ENCODE peak calls at places on chromosomes 6 and 20, in seven cellular contexts. One of them, this sample, is unnamed.

GRCh38 chr20:51528263-51529026 is 14.1 kb downstream of the NFATC2 start:
- DNase-seq in lower leg skin: no peak
- DNase-seq in left colon: no peak
- DNase-seq in ELR: no peak
- DNase-seq in activated CD4-positive, CD25-positive, alpha-beta regulatory T cell: no peak
- DNase-seq in tibial artery: no peak
- DNase-seq in NCI-H1694 treated with DMSO at 0.1 percent for 48 hours: no peak
- DNase-seq in this sample: no peak

GRCh38 chr20:62929051-62929538 is 2.8 kb upstream of the DIDO1 start:
- DNase-seq in left colon: peak
- DNase-seq in tibial artery: peak
- DNase-seq in lower leg skin: peak
- DNase-seq in NCI-H1694 treated with DMSO at 0.1 percent for 48 hours: no peak
- DNase-seq in ELR: peak
- DNase-seq in activated CD4-positive, CD25-positive, alpha-beta regulatory T cell: peak
- DNase-seq in this sample: peak

GRCh38 chr6:149925253-149925973 is 2.5 kb upstream of the RAET1G start:
- DNase-seq in NCI-H1694 treated with DMSO at 0.1 percent for 48 hours: no peak
- DNase-seq in lower leg skin: no peak
- DNase-seq in ELR: no peak
- DNase-seq in left colon: peak
- DNase-seq in tibial artery: no peak
- DNase-seq in activated CD4-positive, CD25-positive, alpha-beta regulatory T cell: no peak
- DNase-seq in this sample: no peak

GRCh38 chr6:12150812-12151432 is 138.8 kb downstream of the HIVEP1 start:
- DNase-seq in tibial artery: no peak
- DNase-seq in activated CD4-positive, CD25-positive, alpha-beta regulatory T cell: peak
- DNase-seq in lower leg skin: no peak
- DNase-seq in NCI-H1694 treated with DMSO at 0.1 percent for 48 hours: no peak
- DNase-seq in left colon: peak
- DNase-seq in ELR: peak
- DNase-seq in this sample: no peak

GRCh38 chr6:39273394-39273793 is 40.8 kb downstream of the KCNK17 start:
- DNase-seq in tibial artery: no peak
- DNase-seq in ELR: no peak
- DNase-seq in left colon: peak
- DNase-seq in lower leg skin: no peak
- DNase-seq in NCI-H1694 treated with DMSO at 0.1 percent for 48 hours: no peak
- DNase-seq in activated CD4-positive, CD25-positive, alpha-beta regulatory T cell: no peak
- DNase-seq in this sample: no peak

GRCh38 chr6:157548635-157549467 is 167.9 kb downstream of the ZDHHC14 start:
- DNase-seq in tibial artery: no peak
- DNase-seq in left colon: no peak
- DNase-seq in lower leg skin: no peak
- DNase-seq in ELR: no peak
- DNase-seq in activated CD4-positive, CD25-positive, alpha-beta regulatory T cell: no peak
- DNase-seq in NCI-H1694 treated with DMSO at 0.1 percent for 48 hours: no peak
- DNase-seq in this sample: no peak

GRCh38 chr6:88493717-88494116 is 327.6 kb upstream of the CNR1 start:
- DNase-seq in activated CD4-positive, CD25-positive, alpha-beta regulatory T cell: no peak
- DNase-seq in ELR: no peak
- DNase-seq in left colon: no peak
- DNase-seq in NCI-H1694 treated with DMSO at 0.1 percent for 48 hours: no peak
- DNase-seq in lower leg skin: no peak
- DNase-seq in tibial artery: no peak
- DNase-seq in this sample: no peak

GRCh38 chr20:26163890-26164289 is 467.2 kb upstream of the ZNF337 start:
- DNase-seq in left colon: no peak
- DNase-seq in activated CD4-positive, CD25-positive, alpha-beta regulatory T cell: no peak
- DNase-seq in NCI-H1694 treated with DMSO at 0.1 percent for 48 hours: no peak
- DNase-seq in ELR: peak
- DNase-seq in lower leg skin: no peak
- DNase-seq in tibial artery: no peak
- DNase-seq in this sample: no peak

GRCh38 chr6:24856954-24857670 is 58.4 kb upstream of the ARMH2 start:
- DNase-seq in ELR: no peak
- DNase-seq in activated CD4-positive, CD25-positive, alpha-beta regulatory T cell: no peak
- DNase-seq in left colon: no peak
- DNase-seq in NCI-H1694 treated with DMSO at 0.1 percent for 48 hours: no peak
- DNase-seq in lower leg skin: no peak
- DNase-seq in tibial artery: no peak
- DNase-seq in this sample: no peak

GRCh38 chr20:34896086-34896551 is 19.7 kb downstream of the ACSS2 start:
- DNase-seq in tibial artery: no peak
- DNase-seq in ELR: no peak
- DNase-seq in activated CD4-positive, CD25-positive, alpha-beta regulatory T cell: no peak
- DNase-seq in NCI-H1694 treated with DMSO at 0.1 percent for 48 hours: no peak
- DNase-seq in left colon: no peak
- DNase-seq in lower leg skin: no peak
- DNase-seq in this sample: no peak

GRCh38 chr20:39751557-39752137 is 789.5 kb downstream of the DHX35 start:
- DNase-seq in activated CD4-positive, CD25-positive, alpha-beta regulatory T cell: no peak
- DNase-seq in ELR: no peak
- DNase-seq in lower leg skin: no peak
- DNase-seq in NCI-H1694 treated with DMSO at 0.1 percent for 48 hours: no peak
- DNase-seq in tibial artery: no peak
- DNase-seq in left colon: no peak
- DNase-seq in this sample: no peak

GRCh38 chr6:151284431-151285060 is 44.8 kb downstream of the AKAP12 start:
- DNase-seq in NCI-H1694 treated with DMSO at 0.1 percent for 48 hours: no peak
- DNase-seq in activated CD4-positive, CD25-positive, alpha-beta regulatory T cell: no peak
- DNase-seq in ELR: no peak
- DNase-seq in lower leg skin: no peak
- DNase-seq in left colon: no peak
- DNase-seq in tibial artery: no peak
- DNase-seq in this sample: no peak

GRCh38 chr6:149830731-149831379 is 33.3 kb downstream of the LRP11 start:
- DNase-seq in ELR: peak
- DNase-seq in NCI-H1694 treated with DMSO at 0.1 percent for 48 hours: no peak
- DNase-seq in activated CD4-positive, CD25-positive, alpha-beta regulatory T cell: no peak
- DNase-seq in lower leg skin: no peak
- DNase-seq in tibial artery: no peak
- DNase-seq in left colon: no peak
- DNase-seq in this sample: no peak

GRCh38 chr6:135935951-135936601 is 84.6 kb downstream of the PDE7B start:
- DNase-seq in NCI-H1694 treated with DMSO at 0.1 percent for 48 hours: no peak
- DNase-seq in ELR: peak
- DNase-seq in lower leg skin: no peak
- DNase-seq in activated CD4-positive, CD25-positive, alpha-beta regulatory T cell: no peak
- DNase-seq in tibial artery: peak
- DNase-seq in left colon: no peak
- DNase-seq in this sample: no peak

GRCh38 chr6:125904871-125905270 is 51.7 kb upstream of the HINT3 start:
- DNase-seq in activated CD4-positive, CD25-positive, alpha-beta regulatory T cell: no peak
- DNase-seq in tibial artery: no peak
- DNase-seq in lower leg skin: no peak
- DNase-seq in ELR: peak
- DNase-seq in NCI-H1694 treated with DMSO at 0.1 percent for 48 hours: no peak
- DNase-seq in left colon: no peak
- DNase-seq in this sample: no peak

GRCh38 chr6:79750806-79751205 is 119.7 kb downstream of the SH3BGRL2 start:
- DNase-seq in activated CD4-positive, CD25-positive, alpha-beta regulatory T cell: no peak
- DNase-seq in tibial artery: no peak
- DNase-seq in left colon: no peak
- DNase-seq in lower leg skin: no peak
- DNase-seq in ELR: no peak
- DNase-seq in NCI-H1694 treated with DMSO at 0.1 percent for 48 hours: no peak
- DNase-seq in this sample: no peak

GRCh38 chr20:61535091-61535490 is 283.0 kb downstream of the CDH4 start:
- DNase-seq in activated CD4-positive, CD25-positive, alpha-beta regulatory T cell: no peak
- DNase-seq in lower leg skin: no peak
- DNase-seq in left colon: no peak
- DNase-seq in NCI-H1694 treated with DMSO at 0.1 percent for 48 hours: no peak
- DNase-seq in tibial artery: no peak
- DNase-seq in ELR: no peak
- DNase-seq in this sample: no peak

GRCh38 chr20:4814696-4815252 is 93.1 kb downstream of the PRND start:
- DNase-seq in ELR: no peak
- DNase-seq in lower leg skin: no peak
- DNase-seq in tibial artery: peak
- DNase-seq in NCI-H1694 treated with DMSO at 0.1 percent for 48 hours: no peak
- DNase-seq in activated CD4-positive, CD25-positive, alpha-beta regulatory T cell: no peak
- DNase-seq in left colon: peak
- DNase-seq in this sample: no peak

GRCh38 chr20:34190679-34191090 is 50.5 kb upstream of the ASIP start:
- DNase-seq in NCI-H1694 treated with DMSO at 0.1 percent for 48 hours: peak
- DNase-seq in activated CD4-positive, CD25-positive, alpha-beta regulatory T cell: no peak
- DNase-seq in left colon: peak
- DNase-seq in ELR: peak
- DNase-seq in lower leg skin: peak
- DNase-seq in tibial artery: peak
- DNase-seq in this sample: peak

GRCh38 chr20:40980106-40980827 is 48.4 kb upstream of the TOP1 start:
- DNase-seq in NCI-H1694 treated with DMSO at 0.1 percent for 48 hours: no peak
- DNase-seq in activated CD4-positive, CD25-positive, alpha-beta regulatory T cell: no peak
- DNase-seq in ELR: no peak
- DNase-seq in lower leg skin: no peak
- DNase-seq in tibial artery: no peak
- DNase-seq in left colon: no peak
- DNase-seq in this sample: no peak